ENCODE peak calls at places on chromosome 18, in five cellular contexts. One of them, this sample, is unnamed. For H3K4me1, the result is how much of the 10 kb centered on the place peaks cover.

GRCh38 chr18:30406728-30407127 is 635.8 kb downstream of the DSC3 start:
- DNase-seq in A673: no peak
- DNase-seq in H9: no peak
- DNase-seq in lung: no peak
- DNase-seq in ascending aorta: no peak
- DNase-seq in this sample: no peak

GRCh38 chr18:79677221-79677620 is 2.4 kb upstream of the CTDP1 start:
- DNase-seq in H9: no peak
- DNase-seq in ascending aorta: no peak
- DNase-seq in A673: no peak
- DNase-seq in lung: no peak
- DNase-seq in this sample: no peak

GRCh38 chr18:31303771-31304170 is 14.2 kb upstream of the DSG1 start:
- DNase-seq in lung: no peak
- DNase-seq in A673: no peak
- DNase-seq in H9: no peak
- DNase-seq in ascending aorta: no peak
- DNase-seq in this sample: no peak

GRCh38 chr18:46397174-46397573 is 259.8 kb downstream of the LOXHD1 start:
- DNase-seq in ascending aorta: no peak
- DNase-seq in lung: no peak
- DNase-seq in H9: no peak
- DNase-seq in A673: no peak
- DNase-seq in this sample: no peak

GRCh38 chr18:50924372-50924771 is 43.5 kb upstream of the ELAC1 start:
- DNase-seq in ascending aorta: no peak
- DNase-seq in lung: no peak
- DNase-seq in A673: no peak
- DNase-seq in H9: no peak
- DNase-seq in this sample: no peak

GRCh38 chr18:741931-742512 is 29.6 kb upstream of the ENOSF1 start:
- DNase-seq in H9: no peak
- DNase-seq in A673: peak
- DNase-seq in ascending aorta: no peak
- DNase-seq in lung: no peak
- DNase-seq in this sample: peak

GRCh38 chr18:46239549-46239948 is 135.4 kb downstream of the HAUS1 start:
- DNase-seq in ascending aorta: no peak
- DNase-seq in lung: no peak
- DNase-seq in A673: no peak
- DNase-seq in H9: no peak
- DNase-seq in this sample: no peak

GRCh38 chr18:74715306-74715705 is 117.6 kb downstream of the ZNF407 start:
- DNase-seq in A673: no peak
- DNase-seq in ascending aorta: no peak
- DNase-seq in lung: no peak
- DNase-seq in H9: no peak
- DNase-seq in this sample: no peak

GRCh38 chr18:38009335-38009734 is 443.7 kb upstream of the CELF4 start:
- DNase-seq in lung: no peak
- DNase-seq in ascending aorta: no peak
- DNase-seq in H9: no peak
- DNase-seq in A673: no peak
- DNase-seq in this sample: no peak

GRCh38 chr18:40678318-40678717 is 1276.7 kb upstream of the PIK3C3 start:
- DNase-seq in ascending aorta: no peak
- DNase-seq in A673: no peak
- DNase-seq in lung: no peak
- DNase-seq in H9: no peak
- DNase-seq in this sample: no peak

GRCh38 chr18:55586841-55587240 is 1.2 kb downstream of the TCF4 start:
- DNase-seq in H9: no peak
- DNase-seq in A673: peak
- DNase-seq in lung: no peak
- DNase-seq in ascending aorta: no peak
- DNase-seq in this sample: no peak

GRCh38 chr18:36454848-36455458 is 157.4 kb downstream of the FHOD3 start:
- DNase-seq in H9: no peak
- DNase-seq in A673: no peak
- DNase-seq in lung: no peak
- DNase-seq in ascending aorta: no peak
- DNase-seq in this sample: no peak

GRCh38 chr18:28804512-28805214 is 627.7 kb upstream of the CDH2 start:
- DNase-seq in H9: no peak
- DNase-seq in ascending aorta: no peak
- DNase-seq in A673: no peak
- DNase-seq in lung: no peak
- DNase-seq in this sample: no peak

GRCh38 chr18:11802586-11802985 is 48.6 kb upstream of the CHMP1B start:
- DNase-seq in lung: no peak
- DNase-seq in H9: no peak
- DNase-seq in ascending aorta: no peak
- DNase-seq in A673: no peak
- DNase-seq in this sample: no peak

GRCh38 chr18:58152891-58153290 is 108.9 kb downstream of the NEDD4L start:
- DNase-seq in A673: no peak
- DNase-seq in lung: no peak
- DNase-seq in ascending aorta: no peak
- DNase-seq in H9: no peak
- DNase-seq in this sample: no peak

GRCh38 chr18:55400590-55401274 is 187.3 kb downstream of the TCF4 start:
- DNase-seq in ascending aorta: no peak
- DNase-seq in A673: peak
- DNase-seq in lung: no peak
- DNase-seq in H9: no peak
- DNase-seq in this sample: no peak

GRCh38 chr18:3671181-3671580 is 221.2 kb downstream of the TGIF1 start:
- DNase-seq in ascending aorta: no peak
- DNase-seq in lung: no peak
- DNase-seq in H9: no peak
- DNase-seq in A673: no peak
- DNase-seq in this sample: no peak

GRCh38 chr18:32637216-32637615 is 135.6 kb downstream of the KLHL14 start:
- DNase-seq in H9: no peak
- DNase-seq in lung: no peak
- DNase-seq in A673: peak
- DNase-seq in ascending aorta: no peak
- DNase-seq in this sample: no peak

GRCh38 chr18:9898792-9899549 is 13.2 kb downstream of the TXNDC2 start:
- DNase-seq in lung: no peak
- DNase-seq in ascending aorta: no peak
- DNase-seq in A673: no peak
- DNase-seq in H9: no peak
- DNase-seq in this sample: no peak

GRCh38 chr18:46071615-46071893 is 506 bp downstream of the PSTPIP2 start:
- DNase-seq in ascending aorta: no peak
- DNase-seq in H9: no peak
- DNase-seq in A673: no peak
- DNase-seq in lung: no peak
- DNase-seq in this sample: peak

GRCh38 chr18:46264255-46264654 is 160.1 kb downstream of the HAUS1 start:
- DNase-seq in A673: peak
- DNase-seq in H9: no peak
- DNase-seq in ascending aorta: no peak
- DNase-seq in lung: no peak
- DNase-seq in this sample: peak

GRCh38 chr18:50231621-50232020 is 34.7 kb downstream of the CFAP53 start:
- DNase-seq in ascending aorta: no peak
- DNase-seq in A673: no peak
- DNase-seq in H9: no peak
- DNase-seq in lung: no peak
- DNase-seq in this sample: no peak

GRCh38 chr18:1585881-1586488 is 681.3 kb downstream of the ADCYAP1 start:
- DNase-seq in lung: no peak
- DNase-seq in H9: no peak
- DNase-seq in A673: peak
- DNase-seq in ascending aorta: no peak
- DNase-seq in this sample: peak

GRCh38 chr18:73774836-73775509 is 372.7 kb downstream of the FBXO15 start:
- DNase-seq in ascending aorta: no peak
- DNase-seq in lung: no peak
- DNase-seq in H9: peak
- DNase-seq in A673: peak
- DNase-seq in this sample: peak

GRCh38 chr18:10006261-10006903 is 92.6 kb downstream of the VAPA start:
- DNase-seq in ascending aorta: no peak
- DNase-seq in lung: no peak
- DNase-seq in A673: peak
- DNase-seq in H9: no peak
- DNase-seq in this sample: no peak

GRCh38 chr18:57107141-57107832 is 39.6 kb upstream of the BOD1L2 start:
- DNase-seq in lung: no peak
- DNase-seq in A673: peak
- DNase-seq in ascending aorta: no peak
- DNase-seq in H9: no peak
- DNase-seq in this sample: peak

GRCh38 chr18:10519999-10520935 is 5.6 kb upstream of the NAPG start:
- DNase-seq in A673: peak
- DNase-seq in ascending aorta: peak
- DNase-seq in lung: peak
- DNase-seq in H9: peak
- DNase-seq in this sample: peak

GRCh38 chr18:50649821-50650220 is 89.9 kb downstream of the MAPK4 start:
- DNase-seq in lung: peak
- DNase-seq in H9: no peak
- DNase-seq in ascending aorta: peak
- DNase-seq in A673: no peak
- DNase-seq in this sample: no peak

DNA sequence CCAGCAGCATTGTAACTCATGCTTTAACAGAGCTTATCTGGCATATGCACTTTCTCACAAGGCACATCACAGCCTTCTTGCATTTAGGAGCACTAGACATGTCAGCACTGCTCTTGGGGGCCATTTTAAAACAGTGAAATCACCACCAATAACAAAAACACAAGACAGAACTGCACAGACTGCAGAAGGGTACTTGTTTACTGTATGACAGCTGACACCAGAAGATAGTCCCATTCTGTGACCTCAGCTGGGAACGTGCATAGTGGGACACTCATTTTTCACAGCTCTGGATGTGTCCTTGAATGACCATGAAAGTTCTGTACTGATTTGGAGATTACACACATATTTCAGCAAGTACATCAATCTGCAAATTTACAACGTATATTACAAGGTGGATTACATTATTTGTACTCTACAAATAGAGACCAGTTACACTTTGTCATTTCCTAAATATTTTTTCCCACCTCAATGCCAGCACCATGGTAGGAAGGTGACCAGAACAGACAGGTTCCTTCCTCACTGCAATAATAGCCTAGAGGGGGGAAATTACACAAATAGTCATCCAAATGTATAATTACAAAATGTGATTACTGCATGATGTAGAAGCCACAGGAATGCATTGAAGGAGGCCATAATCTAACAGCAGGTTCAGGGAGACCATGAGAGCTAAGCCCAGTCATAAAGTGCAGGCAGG is 35.1 kb downstream of the CCBE1 start:
- DNase-seq in lung: no peak
- DNase-seq in A673: no peak
- DNase-seq in ascending aorta: no peak
- DNase-seq in H9: no peak
- DNase-seq in this sample: no peak
- H3K27ac ChIP-seq in lung: no peak
- H3K27ac ChIP-seq in A673: no peak
- H3K27ac ChIP-seq in ascending aorta: no peak
- H3K27ac ChIP-seq in H9: no peak
- H3K27ac ChIP-seq in this sample: no peak

GRCh38 chr18:49018553-49018943 is 67.8 kb upstream of the SMAD7 start:
- DNase-seq in H9: no peak
- DNase-seq in A673: no peak
- DNase-seq in ascending aorta: peak
- DNase-seq in lung: no peak
- DNase-seq in this sample: no peak

GRCh38 chr18:49019446-49020045 is 68.8 kb upstream of the SMAD7 start:
- DNase-seq in A673: no peak
- DNase-seq in ascending aorta: no peak
- DNase-seq in H9: no peak
- DNase-seq in lung: no peak
- DNase-seq in this sample: no peak

GRCh38 chr18:49017813-49018552 is 67.2 kb upstream of the SMAD7 start:
- DNase-seq in A673: no peak
- DNase-seq in H9: no peak
- DNase-seq in lung: no peak
- DNase-seq in ascending aorta: peak
- DNase-seq in this sample: no peak

GRCh38 chr18:49020129-49020528 is 69.4 kb upstream of the SMAD7 start:
- DNase-seq in A673: no peak
- DNase-seq in ascending aorta: peak
- DNase-seq in lung: no peak
- DNase-seq in H9: peak
- DNase-seq in this sample: no peak

GRCh38 chr18:49018961-49019445 is 68.2 kb upstream of the SMAD7 start:
- DNase-seq in lung: no peak
- DNase-seq in ascending aorta: no peak
- DNase-seq in H9: no peak
- DNase-seq in A673: no peak
- DNase-seq in this sample: no peak
- H3K4me1 ChIP-seq in lung: under half
- H3K4me1 ChIP-seq in ascending aorta: under half
- H3K4me1 ChIP-seq in H9: under half
- H3K4me1 ChIP-seq in A673: under half
- H3K4me1 ChIP-seq in this sample: under half

GRCh38 chr18:62524443-62525200 is 1.8 kb downstream of the ZCCHC2 start:
- DNase-seq in ascending aorta: peak
- DNase-seq in lung: peak
- DNase-seq in H9: peak
- DNase-seq in A673: peak
- DNase-seq in this sample: peak

GRCh38 chr18:62526098-62527025 is 3.5 kb downstream of the ZCCHC2 start:
- DNase-seq in ascending aorta: peak
- DNase-seq in H9: peak
- DNase-seq in A673: peak
- DNase-seq in lung: peak
- DNase-seq in this sample: peak

GRCh38 chr18:62523631-62524442 is 1.0 kb downstream of the ZCCHC2 start:
- DNase-seq in lung: peak
- DNase-seq in A673: peak
- DNase-seq in ascending aorta: peak
- DNase-seq in H9: peak
- DNase-seq in this sample: peak

GRCh38 chr18:62523255-62523588 is 397 bp downstream of the ZCCHC2 start:
- DNase-seq in ascending aorta: no peak
- DNase-seq in lung: no peak
- DNase-seq in A673: peak
- DNase-seq in H9: no peak
- DNase-seq in this sample: peak

GRCh38 chr18:62525611-62526010 is 2.8 kb downstream of the ZCCHC2 start:
- DNase-seq in ascending aorta: no peak
- DNase-seq in lung: no peak
- DNase-seq in H9: no peak
- DNase-seq in A673: no peak
- DNase-seq in this sample: no peak
- H3K27ac ChIP-seq in ascending aorta: peak
- H3K27ac ChIP-seq in lung: peak
- H3K27ac ChIP-seq in H9: no peak
- H3K27ac ChIP-seq in A673: no peak
- H3K27ac ChIP-seq in this sample: no peak

GRCh38 chr18:7089369-7089768 is 28.2 kb downstream of the LAMA1 start:
- DNase-seq in lung: no peak
- DNase-seq in A673: no peak
- DNase-seq in H9: no peak
- DNase-seq in ascending aorta: no peak
- DNase-seq in this sample: no peak

GRCh38 chr18:7094432-7094831 is 23.2 kb downstream of the LAMA1 start:
- DNase-seq in A673: no peak
- DNase-seq in ascending aorta: no peak
- DNase-seq in H9: no peak
- DNase-seq in lung: no peak
- DNase-seq in this sample: no peak

GRCh38 chr18:7090771-7091170 is 26.8 kb downstream of the LAMA1 start:
- DNase-seq in H9: no peak
- DNase-seq in A673: no peak
- DNase-seq in ascending aorta: no peak
- DNase-seq in lung: no peak
- DNase-seq in this sample: no peak
- H3K4me1 ChIP-seq in H9: under half
- H3K4me1 ChIP-seq in A673: under half
- H3K4me1 ChIP-seq in ascending aorta: under half
- H3K4me1 ChIP-seq in lung: under half
- H3K4me1 ChIP-seq in this sample: under half

This sample was measured in GM23338.